ENCODE peak calls at places on chromosome 5, in seven cellular contexts. J, F, T, K, C, N and B are unnamed samples.

GRCh38 chr5:120122711-120123110 is 341.4 kb upstream of the PRR16 start:
- DNase-seq in K (no peak), C (no peak), N (no peak), F (no peak), T (no peak), J (no peak), B (no peak)

GRCh38 chr5:174970502-174970901 is 246.1 kb downstream of the MSX2 start:
- DNase-seq in F (no peak), J (no peak), N (no peak), T (no peak), K (no peak), C (no peak), B (no peak)

GRCh38 chr5:124285071-124285470 is 461.4 kb downstream of the ZNF608 start:
- DNase-seq in F (no peak), C (no peak), J (no peak), N (no peak), K (no peak), T (peak), B (no peak)

GRCh38 chr5:14208071-14209021 is 65.2 kb downstream of the TRIO start:
- DNase-seq in F (peak), J (no peak), N (no peak), T (no peak), K (peak), C (no peak), B (no peak)

GRCh38 chr5:119274767-119275130 is 81.1 kb upstream of the TNFAIP8 start:
- DNase-seq in N (no peak), T (no peak), J (no peak), C (no peak), F (peak), K (peak), B (no peak)

GRCh38 chr5:68344447-68345111 is 129.0 kb downstream of the PIK3R1 start:
- DNase-seq in F (no peak), T (no peak), C (peak), J (no peak), N (no peak), K (peak), B (no peak)

GRCh38 chr5:138109463-138110265 is 25.8 kb downstream of the WNT8A start:
- DNase-seq in J (no peak), C (no peak), F (no peak), K (peak), N (no peak), T (no peak), B (no peak)

GRCh38 chr5:147911427-147911826 is 5.1 kb upstream of the C5orf46 start:
- DNase-seq in J (no peak), C (no peak), K (no peak), N (no peak), T (peak), F (no peak), B (no peak)

GRCh38 chr5:115579747-115580173 is 22.5 kb downstream of the TICAM2 start:
- DNase-seq in J (no peak), K (peak), C (no peak), N (no peak), F (no peak), T (no peak), B (no peak)

GRCh38 chr5:39148983-39149534 is 70.3 kb downstream of the FYB1 start:
- DNase-seq in T (no peak), F (no peak), N (no peak), K (peak), C (no peak), J (no peak), B (no peak)

GRCh38 chr5:56961746-56962145 is 9.8 kb upstream of the MIER3 start:
- DNase-seq in J (no peak), F (no peak), C (no peak), T (no peak), N (no peak), K (no peak), B (no peak)

GRCh38 chr5:171388816-171389168 is 1.1 kb downstream of the NPM1 start:
- DNase-seq in C (no peak), F (no peak), J (no peak), N (peak), K (no peak), T (no peak), B (no peak)

GRCh38 chr5:27845248-27845647 is 806.9 kb upstream of the CDH9 start:
- DNase-seq in T (no peak), F (no peak), J (no peak), C (no peak), K (no peak), N (no peak), B (no peak)

GRCh38 chr5:170280090-170280493 is 17.5 kb downstream of the LCP2 start:
- DNase-seq in F (no peak), K (no peak), J (no peak), T (no peak), C (no peak), N (peak), B (no peak)

GRCh38 chr5:34490501-34491250 is 165.5 kb upstream of the RAI14 start:
- DNase-seq in T (no peak), C (no peak), J (no peak), N (peak), K (peak), F (no peak), B (no peak)

GRCh38 chr5:65624025-65624569 is at the start of gene TRIM23:
- DNase-seq in N (peak), J (peak), C (peak), F (peak), T (peak), K (peak), B (peak)

GRCh38 chr5:69257577-69257976 is 22.9 kb downstream of the CDK7 start:
- DNase-seq in C (no peak), F (no peak), N (no peak), T (no peak), J (no peak), K (no peak), B (no peak)

GRCh38 chr5:32021771-32022170 is 152.3 kb downstream of the GOLPH3 start:
- DNase-seq in T (no peak), C (peak), N (no peak), J (no peak), K (no peak), F (no peak), B (no peak)

GRCh38 chr5:96113170-96113939 is 151.7 kb upstream of the ELL2 start:
- DNase-seq in N (no peak), T (peak), J (no peak), K (no peak), F (no peak), C (no peak), B (no peak)

GRCh38 chr5:34496258-34496657 is 159.9 kb upstream of the RAI14 start:
- DNase-seq in J (no peak), N (no peak), F (no peak), C (no peak), T (no peak), K (peak), B (no peak)

DNA sequence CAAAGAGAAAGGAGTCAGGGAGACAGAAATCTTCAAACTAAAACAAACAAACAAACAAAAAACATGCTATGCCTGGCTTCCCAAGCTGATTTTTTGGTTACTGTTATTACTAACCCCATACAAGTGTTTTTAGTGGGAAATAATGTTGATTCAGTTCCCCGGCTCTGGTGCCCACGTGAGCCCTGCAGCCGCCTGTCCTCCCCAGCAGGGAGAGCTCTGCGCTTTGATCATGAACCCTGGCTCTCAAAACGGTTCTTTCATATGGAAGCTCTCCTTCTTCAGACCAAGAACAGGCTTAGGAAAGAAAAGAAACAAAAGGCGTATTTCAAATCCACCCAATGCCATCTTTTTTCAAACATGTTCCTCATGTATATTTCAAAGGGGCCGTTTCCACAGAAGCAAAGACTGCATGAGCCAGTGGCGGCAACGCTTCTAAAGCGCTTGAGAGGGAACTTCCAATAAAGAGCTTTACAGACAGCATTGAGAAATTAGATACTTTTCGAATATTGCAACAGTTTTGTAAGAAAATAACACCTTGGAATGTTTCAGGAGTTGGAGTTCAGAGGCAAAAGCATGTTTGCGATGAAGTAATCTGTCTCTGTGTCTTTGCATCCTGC is 74.8 kb downstream of the ICE1 start:
- DNase-seq in T (no peak), F (peak), N (peak), J (no peak), K (peak), C (peak), B (no peak)
- TF ChIP-seq CTCF in T (peak), F (peak), N (peak), J (peak), K (peak), C (peak), B (no peak)

DNA sequence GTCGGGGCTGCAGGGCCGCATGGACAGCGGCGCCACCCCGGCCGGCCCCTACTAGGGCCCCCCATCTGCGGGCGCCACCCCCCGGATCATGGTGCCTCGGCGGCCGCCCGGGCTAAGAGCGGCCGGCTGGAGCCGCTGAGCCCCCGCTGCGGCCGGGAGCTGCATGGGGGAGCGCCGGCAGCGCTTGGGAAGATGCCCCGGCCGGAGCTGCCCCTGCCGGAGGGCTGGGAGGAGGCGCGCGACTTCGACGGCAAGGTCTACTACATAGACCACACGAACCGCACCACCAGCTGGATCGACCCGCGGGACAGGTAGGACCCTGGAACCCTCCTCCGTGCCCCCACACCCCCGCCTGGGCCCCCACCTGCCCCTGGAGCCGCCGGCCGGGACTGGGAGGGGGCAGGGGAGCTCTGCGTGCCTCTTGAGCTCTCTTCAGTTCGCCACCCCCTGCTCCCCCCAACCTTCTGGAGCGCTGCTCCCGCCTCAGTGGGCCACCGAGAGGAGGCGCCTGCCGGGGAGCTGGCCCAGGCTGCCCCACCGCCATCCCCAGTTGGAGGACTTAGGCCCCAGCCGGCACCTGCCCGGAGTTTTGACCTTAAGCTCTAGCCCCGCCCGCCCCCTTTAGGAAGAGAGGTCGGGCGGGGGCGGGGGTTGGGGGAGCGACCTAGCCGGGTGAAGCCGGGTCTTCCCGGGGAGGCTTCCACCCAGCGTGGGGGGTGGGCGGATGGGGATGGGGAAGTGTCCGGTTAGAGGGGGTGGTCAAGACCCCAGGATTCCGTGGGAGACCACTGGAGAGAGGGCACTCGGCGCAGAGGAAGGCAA is 727 bp downstream of the WWC1 start:
- DNase-seq in J (peak), N (peak), F (no peak), K (peak), T (no peak), C (no peak), B (no peak)
- TF ChIP-seq CTCF in J (no peak), N (no peak), F (no peak), K (no peak), T (no peak), C (no peak), B (no peak)

GRCh38 chr5:43017438-43017820 is 22.7 kb downstream of the ANXA2R start:
- DNase-seq in J (peak), F (peak), K (peak), C (no peak), N (no peak), T (no peak), B (no peak)

GRCh38 chr5:43019293-43019614 is 20.9 kb downstream of the ANXA2R start:
- DNase-seq in T (no peak), K (no peak), J (peak), C (no peak), N (no peak), F (no peak), B (no peak)

GRCh38 chr5:43024217-43024616 is 15.9 kb downstream of the ANXA2R start:
- DNase-seq in T (no peak), N (no peak), K (no peak), J (no peak), C (no peak), F (no peak), B (no peak)

GRCh38 chr5:43019615-43020293 is 20.4 kb downstream of the ANXA2R start:
- DNase-seq in C (no peak), K (peak), N (peak), T (peak), J (peak), F (peak), B (peak)

DNA sequence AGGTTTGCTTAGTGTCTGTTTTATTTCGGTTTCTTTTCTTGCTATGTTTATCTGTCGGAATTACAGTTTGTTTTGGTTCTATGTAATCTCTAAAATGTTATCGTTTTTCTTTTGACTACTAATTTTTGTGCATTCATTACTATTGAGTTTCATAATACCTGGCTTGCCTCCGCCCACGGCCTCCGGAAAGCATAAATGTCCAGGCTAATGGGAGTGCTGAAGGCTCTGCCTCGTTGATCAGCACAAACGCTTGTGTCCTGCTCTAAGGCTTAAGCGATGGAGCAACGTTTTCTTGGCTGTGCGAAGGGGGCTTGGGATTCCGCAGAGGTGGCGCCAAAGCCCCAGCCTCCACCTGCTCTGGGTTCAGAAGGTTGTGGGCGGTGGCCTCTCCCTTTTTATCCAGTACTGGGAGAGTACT is 19.8 kb downstream of the ANXA2R start:
- DNase-seq in N (no peak), K (no peak), T (no peak), C (no peak), J (no peak), F (peak), B (no peak)
- TF ChIP-seq CTCF in N (no peak), K (peak), T (no peak), C (no peak), J (no peak), F (peak), B (no peak)

GRCh38 chr5:2805080-2805479 is 53.6 kb upstream of the IRX2 start:
- DNase-seq in F (no peak), K (no peak), N (no peak), J (no peak), T (peak), C (no peak), B (no peak)
- TF ChIP-seq CTCF in F (no peak), K (no peak), N (peak), J (peak), T (no peak), C (no peak), B (no peak)

GRCh38 chr5:88188458-88189132 is 80.0 kb downstream of the TMEM161B start:
- DNase-seq in J (no peak), T (no peak), C (no peak), N (no peak), F (peak), K (peak), B (no peak)

GRCh38 chr5:88193896-88194295 is 74.7 kb downstream of the TMEM161B start:
- DNase-seq in F (no peak), J (no peak), T (no peak), N (no peak), C (no peak), K (no peak), B (no peak)

GRCh38 chr5:88190106-88190834 is 78.4 kb downstream of the TMEM161B start:
- DNase-seq in K (no peak), N (no peak), C (peak), T (no peak), J (no peak), F (no peak), B (no peak)
- TF ChIP-seq CTCF in K (no peak), N (no peak), C (peak), T (no peak), J (no peak), F (no peak), B (no peak)

GRCh38 chr5:173671121-173671949 is 54.9 kb upstream of the BOD1 start:
- DNase-seq in J (no peak), C (peak), T (peak), F (no peak), N (no peak), K (peak), B (no peak)

GRCh38 chr5:173669483-173669882 is 53.0 kb upstream of the BOD1 start:
- DNase-seq in T (peak), N (no peak), J (no peak), K (no peak), F (no peak), C (no peak), B (no peak)

GRCh38 chr5:173670130-173670591 is 53.7 kb upstream of the BOD1 start:
- DNase-seq in K (peak), J (no peak), N (no peak), C (no peak), F (no peak), T (peak), B (no peak)

GRCh38 chr5:173668910-173669309 is 52.5 kb upstream of the BOD1 start:
- DNase-seq in N (no peak), K (no peak), T (no peak), C (no peak), J (no peak), F (no peak), B (no peak)

GRCh38 chr5:173670791-173671120 is 54.3 kb upstream of the BOD1 start:
- DNase-seq in J (no peak), T (no peak), F (no peak), C (peak), N (no peak), K (peak), B (no peak)
- TF ChIP-seq CTCF in J (no peak), T (no peak), F (no peak), C (no peak), N (no peak), K (no peak), B (no peak)

GRCh38 chr5:52560366-52560765 is 227.3 kb upstream of the ITGA1 start:
- DNase-seq in C (no peak), F (peak), T (no peak), K (peak), N (no peak), J (no peak), B (no peak)
- TF ChIP-seq CTCF in C (peak), F (peak), T (no peak), K (no peak), N (no peak), J (peak), B (no peak)

GRCh38 chr5:179798144-179798770 is 4.5 kb downstream of the LTC4S start:
- DNase-seq in N (no peak), K (no peak), C (no peak), T (no peak), J (peak), F (no peak), B (no peak)
- TF ChIP-seq CTCF in N (no peak), K (no peak), C (no peak), T (no peak), J (no peak), F (no peak), B (no peak)